ENCODE peak calls at places on chromosomes 7 and 10, in six cellular contexts. V, Q, S, D, A and E are unnamed samples.

GRCh38 chr10:29107866-29108498 is 180.9 kb upstream of the LYZL1 start:
- DNase-seq in D (no peak), A (no peak), Q (no peak), V (no peak), S (no peak), E (no peak)

GRCh38 chr7:74294191-74294998 is 5.2 kb downstream of the CLIP2 start:
- DNase-seq in V (no peak), S (no peak), Q (no peak), D (no peak), A (no peak), E (no peak)

GRCh38 chr10:601356-601963 is 88.0 kb downstream of the DIP2C start:
- DNase-seq in S (no peak), A (no peak), V (no peak), D (no peak), Q (no peak), E (no peak)

GRCh38 chr10:1598393-1599153 is 138.8 kb downstream of the ADARB2 start:
- DNase-seq in V (no peak), D (no peak), Q (no peak), A (no peak), S (no peak), E (no peak)

GRCh38 chr10:86294346-86295265 is 72.0 kb downstream of the GRID1 start:
- DNase-seq in D (no peak), Q (no peak), A (no peak), S (no peak), V (no peak), E (no peak)

GRCh38 chr7:100691676-100692577 is 2.1 kb downstream of the GIGYF1 start:
- DNase-seq in A (peak), D (peak), V (peak), Q (no peak), S (peak), E (peak)

GRCh38 chr7:1409555-1409954 is 49.7 kb downstream of the MICALL2 start:
- DNase-seq in V (no peak), A (no peak), D (no peak), S (no peak), Q (no peak), E (no peak)

GRCh38 chr7:100428199-100428966 is at the start of gene ZCWPW1:
- DNase-seq in V (peak), D (peak), A (peak), Q (peak), S (peak), E (peak)

GRCh38 chr10:45180507-45180906 is 134.9 kb downstream of the OR13A1 start:
- DNase-seq in S (no peak), V (no peak), A (no peak), D (no peak), Q (no peak), E (no peak)

GRCh38 chr10:100923580-100923979 is 10.8 kb downstream of the SLF2 start:
- DNase-seq in S (no peak), Q (no peak), V (no peak), D (no peak), A (no peak), E (no peak)

GRCh38 chr10:117299435-117299834 is 58.5 kb downstream of the SLC18A2 start:
- DNase-seq in V (no peak), D (no peak), S (no peak), Q (no peak), A (no peak), E (no peak)

GRCh38 chr7:1302936-1303335 is 70.3 kb downstream of the UNCX start:
- DNase-seq in A (no peak), V (no peak), D (no peak), Q (no peak), S (no peak), E (no peak)

GRCh38 chr7:70595741-70596574 is 536.0 kb upstream of the GALNT17 start:
- DNase-seq in S (no peak), D (peak), V (no peak), Q (no peak), A (peak), E (no peak)

GRCh38 chr7:21243265-21243664 is 184.6 kb upstream of the SP4 start:
- DNase-seq in D (no peak), A (peak), V (no peak), Q (no peak), S (no peak), E (no peak)

GRCh38 chr7:43112941-43113621 is 634 bp downstream of the HECW1 start:
- DNase-seq in D (no peak), S (peak), Q (no peak), V (peak), A (peak), E (no peak)

GRCh38 chr7:5596896-5597246 is 173.2 kb upstream of the TNRC18 start:
- DNase-seq in A (no peak), Q (no peak), D (no peak), V (no peak), S (no peak), E (no peak)

GRCh38 chr7:5282464-5283316 is at the start of gene SLC29A4:
- DNase-seq in V (peak), A (peak), S (no peak), D (no peak), Q (peak), E (no peak)

GRCh38 chr10:76729804-76730203 is 907.8 kb downstream of the KCNMA1 start:
- DNase-seq in Q (no peak), D (no peak), A (no peak), S (no peak), V (no peak), E (no peak)

DNA sequence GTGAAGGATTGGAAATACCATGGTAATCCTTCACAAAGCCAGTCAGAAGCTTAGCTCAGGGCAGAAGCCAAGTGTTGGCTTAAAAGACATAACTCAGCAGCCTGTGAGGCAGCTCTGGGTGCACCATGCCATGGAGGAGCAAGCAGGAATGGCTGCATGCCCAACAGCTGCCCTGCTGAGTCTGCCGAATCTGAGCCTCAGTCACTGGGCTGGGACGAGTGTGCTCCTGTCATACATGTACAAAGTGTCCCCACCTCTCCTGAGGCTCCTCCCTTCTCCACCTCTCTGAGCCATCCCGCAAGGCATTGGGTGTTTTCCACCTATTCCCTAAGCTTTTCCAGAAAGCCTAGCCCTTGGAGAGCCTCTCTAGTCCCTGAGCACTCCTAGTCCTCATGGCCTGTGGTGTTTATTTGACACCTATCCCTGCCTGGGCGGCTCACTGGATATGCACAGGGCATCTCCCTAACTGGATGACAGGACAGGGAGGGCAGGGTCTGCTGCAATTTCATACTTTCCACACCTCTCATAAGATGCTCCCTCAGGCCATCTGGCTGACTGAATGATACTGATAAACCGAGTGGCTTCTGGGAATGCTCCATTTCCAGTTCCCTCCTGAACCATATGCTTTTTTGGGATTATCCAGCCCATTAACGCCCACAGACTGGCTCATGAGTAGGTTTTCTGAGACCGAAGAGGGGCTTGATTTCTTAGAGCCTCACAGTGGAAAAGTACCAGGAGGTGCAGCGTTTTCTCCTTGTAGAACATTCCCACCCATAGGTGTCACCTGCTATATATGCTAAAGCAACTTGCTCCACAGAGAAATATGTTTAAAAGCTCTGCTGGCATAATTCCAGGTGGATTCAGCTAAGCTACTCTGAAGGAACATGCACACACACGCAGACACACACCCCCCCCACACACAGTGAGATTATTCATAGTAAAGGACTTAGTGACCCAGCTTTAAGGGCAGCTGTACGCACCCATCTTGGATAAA is 199.3 kb downstream of the SNX10 start:
- DNase-seq in S (peak), D (no peak), Q (no peak), V (no peak), A (no peak), E (no peak)
- H3K27ac ChIP-seq in S (peak), D (no peak), Q (no peak), V (no peak), A (no peak), E (no peak)

DNA sequence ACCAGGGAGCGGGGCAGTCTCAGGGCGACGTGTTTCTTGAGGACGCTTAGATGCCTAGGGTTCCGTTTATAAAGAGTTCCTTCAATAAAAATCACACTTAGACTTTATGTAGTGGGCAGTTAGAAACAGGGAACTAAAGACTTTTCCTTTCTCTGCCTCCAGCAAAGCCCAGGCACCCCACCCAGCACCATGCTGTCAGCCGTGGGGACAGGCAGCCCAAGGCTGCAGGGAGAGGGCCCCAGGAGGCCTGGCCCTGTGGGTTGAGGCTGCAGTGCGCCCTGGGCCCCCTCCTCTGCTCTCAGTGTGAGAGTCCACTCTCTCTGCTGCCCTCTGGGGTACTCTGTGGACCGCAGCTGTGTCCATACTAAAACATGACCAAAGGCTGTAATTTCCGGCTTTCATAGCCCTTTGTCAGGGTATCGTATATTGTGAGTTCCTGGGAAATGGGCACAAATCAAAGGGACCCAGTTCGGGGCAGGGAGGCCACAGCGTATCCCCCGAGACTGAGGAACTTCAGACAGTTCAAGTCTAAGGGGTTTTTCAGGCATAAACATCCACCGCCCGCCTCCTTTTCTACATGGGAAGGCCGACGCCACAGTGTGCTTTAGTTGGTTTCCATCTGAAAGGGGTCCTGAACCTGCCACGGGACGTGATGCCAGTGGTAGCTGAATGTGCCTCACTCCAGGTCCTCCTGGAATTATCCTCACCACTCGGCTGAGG is 59.7 kb downstream of the DNAJB6 start:
- DNase-seq in V (no peak), D (no peak), S (no peak), Q (no peak), A (no peak), E (no peak)
- H3K27ac ChIP-seq in V (no peak), D (no peak), S (no peak), Q (no peak), A (no peak), E (no peak)

GRCh38 chr7:90727412-90727811 is 131.3 kb downstream of the CDK14 start:
- DNase-seq in V (no peak), S (no peak), Q (no peak), A (no peak), D (no peak), E (no peak)

GRCh38 chr7:90726623-90727022 is 130.5 kb downstream of the CDK14 start:
- DNase-seq in Q (no peak), V (no peak), D (no peak), S (no peak), A (peak), E (no peak)

GRCh38 chr7:90728568-90728967 is 132.4 kb downstream of the CDK14 start:
- DNase-seq in S (no peak), D (no peak), A (no peak), Q (no peak), V (no peak), E (no peak)

GRCh38 chr7:90723866-90724265 is 127.7 kb downstream of the CDK14 start:
- DNase-seq in Q (no peak), D (no peak), S (no peak), V (no peak), A (no peak), E (no peak)

DNA sequence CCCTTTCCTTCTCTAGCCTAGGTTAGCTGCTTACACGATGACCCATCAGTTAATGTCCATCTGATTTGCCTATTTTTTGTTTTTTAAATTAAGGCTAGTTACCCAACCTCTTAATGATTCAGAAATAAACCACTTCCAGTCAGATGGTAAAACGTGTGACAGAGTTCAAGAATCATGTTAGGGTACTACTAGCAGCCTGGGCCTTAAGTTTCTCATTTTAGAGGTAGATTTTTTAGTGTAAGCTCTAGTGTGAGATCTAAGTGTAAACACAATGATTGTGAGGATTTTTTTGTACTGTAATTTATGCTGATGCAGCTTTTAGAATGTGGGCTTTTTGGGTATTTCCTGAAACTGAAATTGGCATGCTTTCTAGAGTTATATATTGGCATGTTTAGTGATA is 130.0 kb downstream of the CDK14 start:
- DNase-seq in V (no peak), A (no peak), S (no peak), D (no peak), Q (no peak), E (no peak)
- H3K27ac ChIP-seq in V (no peak), A (no peak), S (no peak), D (no peak), Q (no peak), E (no peak)

DNA sequence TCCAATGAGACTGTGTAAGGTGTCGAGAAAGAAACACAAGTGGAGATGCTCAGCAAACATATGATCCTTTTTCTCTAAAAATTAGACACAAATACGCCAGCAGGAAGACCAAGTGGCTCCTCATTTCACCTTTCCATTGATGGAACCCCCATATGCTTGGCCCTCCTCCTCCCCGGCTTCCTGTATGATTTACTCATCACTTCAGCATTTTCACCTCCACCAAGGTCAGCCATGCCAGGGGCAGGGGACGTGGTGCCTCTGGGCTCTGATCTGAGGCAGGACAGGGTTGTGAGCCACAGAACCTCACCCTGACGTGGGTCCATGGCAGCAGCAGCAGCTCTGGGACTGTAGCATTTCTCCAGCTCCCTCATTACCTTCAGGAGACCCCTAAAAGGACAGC is 116.8 kb upstream of the PFKP start:
- DNase-seq in S (no peak), A (no peak), D (no peak), V (no peak), Q (no peak), E (no peak)
- H3K27ac ChIP-seq in S (no peak), A (no peak), D (no peak), V (no peak), Q (no peak), E (no peak)